ENCODE peak calls at places on chromosomes 6 and 20, in four cellular contexts. Q, I, C and H are unnamed samples. For H3K9me2 and H3K9me3, the result is how much of the 10 kb centered on the place peaks cover.

GRCh38 chr20:62736026-62736406 is 27.4 kb downstream of the NTSR1 start:
- DNase-seq in Q (no peak), I (no peak), C (no peak), H (no peak)

GRCh38 chr6:47156196-47156595 is 114.1 kb upstream of the ADGRF1 start:
- DNase-seq in Q (no peak), I (no peak), C (no peak), H (no peak)

GRCh38 chr6:46882622-46883021 is 39.1 kb downstream of the ADGRF5 start:
- DNase-seq in Q (no peak), I (no peak), C (no peak), H (no peak)

GRCh38 chr6:6366778-6367177 is 46.3 kb upstream of the F13A1 start:
- DNase-seq in Q (no peak), I (no peak), C (no peak), H (no peak)

GRCh38 chr20:61615806-61616205 is 363.7 kb downstream of the CDH4 start:
- DNase-seq in Q (no peak), I (no peak), C (no peak), H (no peak)

GRCh38 chr6:157287247-157287850 is 36.0 kb downstream of the TMEM242 start:
- DNase-seq in Q (no peak), I (no peak), C (no peak), H (no peak)

GRCh38 chr20:24148372-24148771 is 159.8 kb upstream of the GGTLC1 start:
- DNase-seq in Q (no peak), I (peak), C (peak), H (no peak)

GRCh38 chr20:61502433-61502832 is 250.4 kb downstream of the CDH4 start:
- DNase-seq in Q (no peak), I (no peak), C (no peak), H (no peak)

GRCh38 chr6:89689732-89690131 is 51.2 kb upstream of the LYRM2 start:
- DNase-seq in Q (no peak), I (no peak), C (no peak), H (no peak)

GRCh38 chr20:31710423-31711250 is 12.0 kb downstream of the BCL2L1 start:
- DNase-seq in Q (no peak), I (peak), C (no peak), H (no peak)

GRCh38 chr20:49747707-49748524 is 34.2 kb upstream of the B4GALT5 start:
- DNase-seq in Q (no peak), I (no peak), C (no peak), H (peak)

GRCh38 chr6:156060013-156060412 is 604.4 kb upstream of the NOX3 start:
- DNase-seq in Q (no peak), I (no peak), C (no peak), H (no peak)

GRCh38 chr6:1312444-1313363 is 806 bp downstream of the FOXQ1 start:
- DNase-seq in Q (no peak), I (no peak), C (no peak), H (peak)

GRCh38 chr6:46263709-46264091 is 92.9 kb upstream of the ENPP5 start:
- DNase-seq in Q (no peak), I (no peak), C (no peak), H (peak)

GRCh38 chr6:159977242-159978214 is 8.6 kb downstream of the IGF2R start:
- DNase-seq in Q (no peak), I (no peak), C (no peak), H (no peak)

GRCh38 chr20:53597521-53598120 is 4.0 kb upstream of the ZNF217 start:
- DNase-seq in Q (no peak), I (no peak), C (no peak), H (peak)

GRCh38 chr6:31620586-31621319 is at the start of gene PRRC2A:
- DNase-seq in Q (peak), I (no peak), C (peak), H (peak)

GRCh38 chr6:72850469-72850868 is 228.6 kb downstream of the KCNQ5 start:
- DNase-seq in Q (no peak), I (no peak), C (no peak), H (no peak)

GRCh38 chr6:134372603-134373281 is 54.8 kb upstream of the SGK1 start:
- DNase-seq in Q (no peak), I (no peak), C (no peak), H (peak)

GRCh38 chr6:70706491-70707123 is 38.9 kb downstream of the SMAP1 start:
- DNase-seq in Q (peak), I (peak), C (peak), H (peak)

GRCh38 chr20:41476446-41476845 is 109.8 kb upstream of the EMILIN3 start:
- DNase-seq in Q (no peak), I (no peak), C (no peak), H (no peak)

GRCh38 chr6:44504321-44504761 is 116.8 kb downstream of the CDC5L start:
- DNase-seq in Q (no peak), I (no peak), C (no peak), H (no peak)

GRCh38 chr6:44500074-44500473 is 112.6 kb downstream of the CDC5L start:
- DNase-seq in Q (no peak), I (no peak), C (no peak), H (no peak)

GRCh38 chr6:44507014-44507413 is 119.5 kb downstream of the CDC5L start:
- DNase-seq in Q (no peak), I (no peak), C (no peak), H (no peak)

GRCh38 chr6:44505751-44506150 is 118.2 kb downstream of the CDC5L start:
- DNase-seq in Q (no peak), I (no peak), C (no peak), H (no peak)

GRCh38 chr6:44503471-44503870 is 116.0 kb downstream of the CDC5L start:
- DNase-seq in Q (no peak), I (no peak), C (no peak), H (no peak)
- H3K9me2 ChIP-seq in Q (under half), I (under half), C (under half), H (under half)

GRCh38 chr6:91970700-91971099 is 1383.8 kb upstream of the MAP3K7 start:
- DNase-seq in Q (no peak), I (no peak), C (no peak), H (no peak)

GRCh38 chr6:91965872-91966271 is 1379.0 kb upstream of the MAP3K7 start:
- DNase-seq in Q (no peak), I (no peak), C (no peak), H (no peak)
- H3K9me3 ChIP-seq in Q (under half), I (under half), C (under half), H (under half)

GRCh38 chr20:52132337-52132736 is 59.2 kb downstream of the ZFP64 start:
- DNase-seq in Q (no peak), I (no peak), C (no peak), H (no peak)

GRCh38 chr20:52142801-52143200 is 48.8 kb downstream of the ZFP64 start:
- DNase-seq in Q (no peak), I (peak), C (no peak), H (no peak)

GRCh38 chr20:52143277-52143676 is 48.3 kb downstream of the ZFP64 start:
- DNase-seq in Q (no peak), I (no peak), C (no peak), H (no peak)

GRCh38 chr20:52137850-52138249 is 53.7 kb downstream of the ZFP64 start:
- DNase-seq in Q (no peak), I (no peak), C (no peak), H (no peak)
- H3K9me2 ChIP-seq in Q (under half), I (under half), C (under half), H (under half)

GRCh38 chr6:169407338-169407737 is 153.7 kb upstream of the THBS2 start:
- DNase-seq in Q (no peak), I (no peak), C (no peak), H (no peak)
- H3K9me3 ChIP-seq in Q (under half), I (under half), C (under half), H (under half)

GRCh38 chr20:44771172-44771535 is 25.5 kb downstream of the KCNK15 start:
- DNase-seq in Q (no peak), I (no peak), C (no peak), H (no peak)

GRCh38 chr20:44772636-44773035 is 27.0 kb downstream of the KCNK15 start:
- DNase-seq in Q (no peak), I (no peak), C (no peak), H (no peak)

GRCh38 chr20:44776977-44777376 is 31.3 kb downstream of the KCNK15 start:
- DNase-seq in Q (no peak), I (peak), C (no peak), H (peak)

GRCh38 chr20:44770480-44771171 is 25.0 kb downstream of the KCNK15 start:
- DNase-seq in Q (no peak), I (no peak), C (peak), H (no peak)

DNA sequence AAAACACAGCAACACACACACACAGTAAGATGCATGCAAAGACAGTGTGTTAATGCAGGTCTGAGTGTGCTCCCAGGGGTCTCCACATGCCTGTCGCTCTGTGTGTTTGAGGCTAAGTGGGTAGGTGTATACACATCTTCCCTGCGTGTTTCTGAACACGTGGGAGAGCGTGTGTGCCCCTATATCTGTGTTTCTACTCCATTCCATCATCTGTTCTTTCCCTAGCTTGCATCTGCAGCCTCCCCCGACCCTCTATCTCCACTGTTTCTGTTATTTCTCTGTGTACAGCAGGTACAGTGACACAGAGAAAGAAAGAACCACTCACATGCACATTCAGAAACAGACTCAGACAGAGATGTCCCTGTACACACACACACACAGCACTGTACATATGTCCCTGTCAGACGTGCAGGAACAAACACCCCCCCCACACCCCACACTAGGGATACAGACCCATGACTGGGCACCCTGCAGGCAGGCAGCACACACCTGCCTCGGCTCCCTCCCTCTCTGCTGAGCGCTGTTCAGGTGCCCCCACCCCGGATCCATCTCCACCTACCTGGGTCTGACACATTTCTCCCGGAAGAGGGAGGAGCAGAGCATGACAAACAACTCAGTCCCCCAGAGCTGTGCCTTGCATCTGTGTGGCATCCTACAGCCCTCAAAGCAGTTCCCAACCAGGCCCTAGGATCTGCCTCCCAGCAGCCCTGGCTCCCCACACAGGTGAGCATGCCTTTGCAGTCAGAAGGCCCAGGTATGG is 27.6 kb downstream of the KCNK15 start:
- DNase-seq in Q (no peak), I (no peak), C (no peak), H (no peak)
- H3K9me2 ChIP-seq in Q (under half), I (under half), C (under half), H (under half)

DNA sequence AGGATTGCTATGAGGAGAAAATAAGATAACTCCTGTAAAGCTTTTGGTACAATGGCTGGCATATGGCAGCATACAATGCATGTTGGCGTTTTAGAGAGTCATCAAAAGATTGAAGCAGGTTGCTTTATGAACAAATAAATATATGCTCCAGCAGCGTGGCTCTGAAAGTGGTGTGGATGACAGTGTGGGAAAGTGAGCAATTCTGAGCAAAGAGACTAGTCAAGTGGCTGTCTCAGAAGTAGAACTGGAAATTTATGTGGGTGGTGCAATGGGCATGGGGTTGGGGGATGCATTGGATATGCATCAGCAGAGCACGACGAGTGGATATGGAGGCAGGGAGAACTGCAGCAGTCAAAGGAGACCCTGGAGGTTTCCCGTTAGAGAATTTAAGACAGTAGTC is 66.2 kb upstream of the PHACTR2 start:
- DNase-seq in Q (no peak), I (no peak), C (no peak), H (no peak)
- H3K9me3 ChIP-seq in Q (under half), I (under half), C (under half), H (under half)

GRCh38 chr6:163820171-163820570 is 405.7 kb downstream of the QKI start:
- DNase-seq in Q (no peak), I (no peak), C (no peak), H (no peak)

GRCh38 chr6:163825033-163825432 is 410.5 kb downstream of the QKI start:
- DNase-seq in Q (no peak), I (no peak), C (no peak), H (no peak)

GRCh38 chr6:163826668-163827067 is 412.1 kb downstream of the QKI start:
- DNase-seq in Q (no peak), I (no peak), C (no peak), H (no peak)

GRCh38 chr6:163820745-163821456 is 406.4 kb downstream of the QKI start:
- DNase-seq in Q (no peak), I (no peak), C (no peak), H (no peak)

GRCh38 chr6:163823577-163823976 is 409.1 kb downstream of the QKI start:
- DNase-seq in Q (no peak), I (no peak), C (no peak), H (no peak)
- H3K9me2 ChIP-seq in Q (under half), I (under half), C (under half), H (under half)